ENCODE peak calls at places on chromosomes 5 and 9, in five cellular contexts. W is SK-N-SH, U is stomach, Y is adrenal gland, I is GM23248. P is an unnamed sample. For H3K9me3, the result is how much of the 10 kb centered on the place peaks cover.

GRCh38 chr5:80275347-80275746 is 19.5 kb upstream of the SERINC5 start:
- DNase-seq in I (peak), U (no peak), W (peak), Y (no peak), P (no peak)

GRCh38 chr5:72920690-72921089 is 35.2 kb upstream of the FCHO2 start:
- DNase-seq in U (no peak), I (peak), W (no peak), Y (no peak), P (no peak)

GRCh38 chr5:127419007-127419406 is 98.4 kb upstream of the PRRC1 start:
- DNase-seq in W (no peak), I (no peak), U (no peak), Y (no peak), P (no peak)

GRCh38 chr5:6763191-6763590 is 50.0 kb downstream of the TENT4A start:
- DNase-seq in Y (no peak), I (no peak), U (no peak), W (no peak), P (no peak)

GRCh38 chr9:86353591-86354047 is 591 bp downstream of the TUT7 start:
- DNase-seq in W (no peak), Y (no peak), U (peak), I (peak), P (no peak)

GRCh38 chr9:4684820-4685219 is 5.5 kb downstream of the CDC37L1 start:
- DNase-seq in U (no peak), W (no peak), Y (no peak), I (no peak), P (no peak)

GRCh38 chr5:37833990-37834389 is 5.9 kb downstream of the GDNF start:
- DNase-seq in U (no peak), Y (no peak), I (no peak), W (no peak), P (no peak)

GRCh38 chr5:111792659-111793058 is 35.7 kb upstream of the NREP start:
- DNase-seq in U (no peak), W (no peak), Y (no peak), I (peak), P (no peak)

GRCh38 chr5:112348387-112348786 is 70.7 kb downstream of the EPB41L4A start:
- DNase-seq in W (no peak), I (no peak), Y (no peak), U (no peak), P (no peak)

GRCh38 chr9:105257767-105258166 is 13.3 kb downstream of the SLC44A1 start:
- DNase-seq in W (no peak), Y (no peak), U (no peak), I (no peak), P (no peak)

GRCh38 chr9:38026021-38026809 is 42.8 kb downstream of the SHB start:
- DNase-seq in W (peak), I (peak), Y (peak), U (no peak), P (no peak)

GRCh38 chr9:71690058-71690691 is 78.1 kb downstream of the CEMIP2 start:
- DNase-seq in W (no peak), U (no peak), Y (no peak), I (peak), P (no peak)

GRCh38 chr9:112831281-112831851 is 59.3 kb downstream of the SLC46A2 start:
- DNase-seq in Y (peak), U (peak), W (no peak), I (peak), P (no peak)

GRCh38 chr9:123863164-123863855 is 66.6 kb downstream of the DENND1A start:
- DNase-seq in W (no peak), I (peak), U (no peak), Y (no peak), P (no peak)

GRCh38 chr5:72248352-72249032 is 71.5 kb downstream of the MRPS27 start:
- DNase-seq in I (peak), Y (peak), W (no peak), U (no peak), P (no peak)

GRCh38 chr5:157324237-157324636 is 58.3 kb downstream of the CYFIP2 start:
- DNase-seq in I (no peak), W (no peak), Y (no peak), U (no peak), P (no peak)

GRCh38 chr5:43281840-43282658 is 31.2 kb downstream of the HMGCS1 start:
- DNase-seq in Y (no peak), U (no peak), I (peak), W (no peak), P (no peak)

GRCh38 chr9:15982182-15982581 is 429.3 kb downstream of the CCDC171 start:
- DNase-seq in U (no peak), Y (no peak), I (no peak), W (no peak), P (no peak)

GRCh38 chr9:21964925-21965385 is 29.2 kb downstream of the CDKN2A start:
- DNase-seq in W (no peak), Y (peak), U (peak), I (peak), P (peak)

GRCh38 chr9:21919377-21920362 is 74.5 kb downstream of the CDKN2A start:
- DNase-seq in U (no peak), I (peak), W (peak), Y (no peak), P (no peak)

GRCh38 chr5:137313526-137314175 is 185.5 kb downstream of the SPOCK1 start:
- DNase-seq in W (no peak), Y (no peak), U (no peak), I (no peak), P (no peak)

GRCh38 chr9:15856591-15856990 is 303.7 kb downstream of the CCDC171 start:
- DNase-seq in Y (no peak), I (peak), U (no peak), W (no peak), P (no peak)

GRCh38 chr9:116316231-116316630 is 162.6 kb downstream of the PAPPA start:
- DNase-seq in W (no peak), I (no peak), U (no peak), Y (no peak), P (no peak)

GRCh38 chr9:35962126-35962906 is 4.4 kb upstream of the OR2S2 start:
- DNase-seq in W (peak), U (no peak), I (peak), Y (no peak), P (no peak)

GRCh38 chr5:139761501-139761900 is 34.1 kb upstream of the PSD2 start:
- DNase-seq in W (peak), Y (no peak), U (no peak), I (no peak), P (no peak)

GRCh38 chr9:108142504-108143201 is 653.1 kb upstream of the KLF4 start:
- DNase-seq in I (peak), U (peak), W (no peak), Y (peak), P (no peak)

GRCh38 chr5:168365581-168366081 is 74.2 kb downstream of the WWC1 start:
- DNase-seq in Y (no peak), I (peak), U (peak), W (no peak), P (no peak)

GRCh38 chr5:146007270-146007669 is 70.9 kb downstream of the SH3RF2 start:
- DNase-seq in U (no peak), Y (peak), I (peak), W (no peak), P (no peak)

GRCh38 chr9:79572032-79572890 is 496 bp downstream of the TLE4 start:
- DNase-seq in Y (peak), U (peak), W (peak), I (peak), P (peak)

DNA sequence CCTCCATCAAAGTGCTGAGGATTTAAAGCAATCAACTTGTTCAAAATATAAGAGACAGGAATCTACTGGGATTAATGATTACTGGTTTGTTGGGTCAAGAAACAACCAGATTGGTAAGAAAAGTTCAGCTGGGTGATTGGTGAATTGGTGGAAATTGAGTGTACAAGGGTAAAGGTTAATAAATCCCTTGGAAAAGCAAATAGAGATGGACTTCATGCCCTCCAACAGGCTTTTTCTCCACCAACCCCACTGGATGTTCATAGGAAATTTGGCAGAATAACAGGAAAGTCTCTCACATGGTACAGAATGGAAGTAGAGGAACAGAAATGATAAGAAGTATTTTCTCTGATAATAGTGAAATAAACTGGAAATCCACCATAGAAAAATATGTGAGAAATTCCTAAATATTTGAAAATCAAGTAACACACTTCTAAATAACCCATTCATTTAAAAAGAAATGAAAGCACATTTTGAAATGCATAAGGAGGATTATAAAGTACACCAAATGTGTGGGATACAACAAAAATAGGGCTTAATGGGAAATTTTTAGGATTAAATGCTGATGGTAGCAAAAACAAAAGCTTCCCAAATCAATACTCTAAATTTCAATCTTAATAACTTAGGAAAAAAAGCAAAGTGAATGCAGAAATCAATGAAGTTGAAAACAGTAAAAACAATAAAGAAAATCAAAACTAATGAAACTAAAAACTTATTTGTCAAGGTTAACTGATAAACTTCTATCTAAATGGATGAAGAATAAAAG is 426.2 kb downstream of the HTR1A start:
- DNase-seq in Y (no peak), I (no peak), U (no peak), W (no peak), P (no peak)
- H3K9me3 ChIP-seq in Y (under half), I (under half), U (under half), W (under half), P (under half)

DNA sequence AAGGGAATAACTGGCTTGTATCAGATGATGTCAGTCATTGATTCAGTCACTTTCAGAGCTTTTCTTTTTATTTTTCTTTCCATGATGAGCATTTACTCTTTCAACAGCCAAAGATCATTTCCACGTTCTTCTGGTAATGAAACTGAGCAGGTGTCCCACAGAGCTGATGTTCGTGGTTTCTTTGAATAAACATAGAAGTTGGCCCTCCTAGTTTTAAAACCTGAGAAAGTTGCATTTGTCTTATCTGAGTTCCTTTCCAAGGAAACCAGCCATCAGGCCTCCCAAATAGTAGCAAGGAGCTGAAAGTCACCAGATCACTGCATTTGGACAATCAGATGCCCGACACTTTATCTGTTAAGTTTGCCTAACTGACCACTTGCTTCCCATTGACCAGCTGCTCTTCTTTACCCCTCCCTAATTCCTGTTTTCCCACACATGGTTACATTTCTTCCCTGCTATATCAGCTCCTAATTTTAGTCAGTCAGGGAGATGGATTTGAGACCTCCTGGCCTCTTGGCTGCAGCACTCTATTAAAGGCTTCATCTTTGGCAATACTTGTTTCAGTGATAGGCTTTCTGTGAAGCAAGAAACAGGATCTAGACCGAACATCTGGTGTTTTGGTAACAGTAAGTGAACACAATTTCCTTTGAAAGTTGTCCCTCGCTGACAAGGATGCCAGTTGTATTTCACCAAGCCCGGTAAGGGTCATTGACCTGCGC is 420.8 kb downstream of the CHSY3 start:
- DNase-seq in W (no peak), Y (no peak), I (no peak), U (no peak), P (no peak)
- H3K9me3 ChIP-seq in W (under half), Y (under half), I (under half), U (under half), P (under half)

GRCh38 chr5:141356950-141357349 is 2.1 kb downstream of the PCDHGA4 start:
- DNase-seq in U (no peak), W (no peak), I (no peak), Y (no peak), P (no peak)

GRCh38 chr5:141355641-141356040 is 820 bp downstream of the PCDHGA4 start:
- DNase-seq in Y (no peak), W (no peak), U (no peak), I (no peak), P (no peak)

GRCh38 chr5:141356133-141356532 is 1.3 kb downstream of the PCDHGA4 start:
- DNase-seq in Y (no peak), I (no peak), W (no peak), U (no peak), P (no peak)

GRCh38 chr5:141351591-141351990 is 1.7 kb downstream of the PCDHGB1 start:
- DNase-seq in W (no peak), I (no peak), U (no peak), Y (no peak), P (no peak)

DNA sequence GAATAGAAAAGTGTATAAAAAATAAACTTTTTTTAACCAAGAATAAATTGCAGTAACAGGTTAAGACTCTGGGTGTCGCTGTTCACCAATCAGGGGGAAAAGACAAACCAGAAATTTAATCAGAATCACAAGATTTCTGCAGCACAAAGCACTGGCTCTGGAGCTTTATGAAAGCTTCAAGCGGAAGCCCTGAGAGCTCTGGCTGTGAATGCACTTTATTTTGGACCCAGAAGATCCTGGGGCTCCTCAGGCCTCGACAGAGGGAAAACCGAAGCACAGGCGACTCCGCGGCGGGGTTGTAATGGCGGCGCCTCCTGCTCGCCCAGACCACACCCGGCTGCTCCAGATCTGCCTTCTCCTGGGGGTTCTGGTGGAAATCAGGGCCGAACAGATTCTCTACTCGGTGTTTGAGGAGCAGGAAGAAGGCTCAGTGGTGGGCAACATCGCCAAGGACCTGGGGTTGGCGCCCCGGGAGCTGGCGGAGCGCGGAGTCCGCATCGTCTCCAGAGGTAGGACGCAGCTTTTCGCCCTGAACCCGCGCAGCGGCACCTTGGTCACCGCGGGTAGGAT is at the start of gene PCDHGA4:
- DNase-seq in I (peak), U (no peak), W (no peak), Y (no peak), P (no peak)
- H3K9me3 ChIP-seq in I (under half), U (half or more), W (under half), Y (under half), P (under half)

GRCh38 chr5:40442346-40442745 is 237.4 kb upstream of the PTGER4 start:
- DNase-seq in I (peak), W (no peak), Y (no peak), U (no peak), P (no peak)

GRCh38 chr5:40436535-40437237 is 243.0 kb upstream of the PTGER4 start:
- DNase-seq in U (no peak), Y (no peak), I (no peak), W (no peak), P (no peak)

GRCh38 chr5:40437452-40437861 is 242.3 kb upstream of the PTGER4 start:
- DNase-seq in U (no peak), W (no peak), I (peak), Y (no peak), P (no peak)

GRCh38 chr5:40446910-40447309 is 232.8 kb upstream of the PTGER4 start:
- DNase-seq in W (no peak), Y (no peak), I (peak), U (no peak), P (no peak)

GRCh38 chr5:40441733-40442132 is 238.0 kb upstream of the PTGER4 start:
- DNase-seq in I (no peak), Y (no peak), U (no peak), W (no peak), P (no peak)
- H3K9me3 ChIP-seq in I (under half), Y (under half), U (under half), W (under half), P (under half)

DNA sequence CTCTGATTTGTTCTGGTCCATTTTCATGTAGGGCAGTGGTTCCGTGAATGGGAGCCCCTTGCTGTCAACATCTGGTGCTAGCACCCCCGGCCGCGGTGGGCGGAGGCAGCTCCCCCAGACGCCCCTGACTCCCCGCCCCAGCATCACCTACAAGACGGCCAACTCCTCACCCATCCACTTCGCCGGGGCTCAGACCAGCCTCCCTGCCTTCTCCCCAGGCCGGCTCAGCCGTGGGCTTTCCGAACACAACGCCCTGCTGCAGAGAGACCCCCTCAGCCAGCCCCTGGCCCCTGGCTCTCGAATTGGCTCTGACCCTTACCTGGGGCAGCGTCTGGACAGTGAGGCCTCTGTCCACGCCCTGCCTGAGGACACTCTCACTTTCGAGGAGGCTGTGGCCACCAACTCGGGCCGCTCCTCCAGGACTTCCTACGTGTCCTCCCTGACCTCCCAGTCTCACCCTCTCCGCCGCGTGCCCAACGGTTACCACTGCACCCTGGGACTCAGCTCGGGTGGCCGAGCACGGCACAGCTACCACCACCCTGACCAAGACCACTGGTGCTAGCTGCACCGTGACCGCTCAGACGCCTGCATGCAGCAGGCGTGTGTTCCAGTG is 244.0 kb downstream of the CACNA1B start:
- DNase-seq in W (no peak), I (no peak), Y (no peak), U (no peak), P (no peak)
- H3K9me3 ChIP-seq in W (under half), I (under half), Y (under half), U (under half), P (under half)

DNA sequence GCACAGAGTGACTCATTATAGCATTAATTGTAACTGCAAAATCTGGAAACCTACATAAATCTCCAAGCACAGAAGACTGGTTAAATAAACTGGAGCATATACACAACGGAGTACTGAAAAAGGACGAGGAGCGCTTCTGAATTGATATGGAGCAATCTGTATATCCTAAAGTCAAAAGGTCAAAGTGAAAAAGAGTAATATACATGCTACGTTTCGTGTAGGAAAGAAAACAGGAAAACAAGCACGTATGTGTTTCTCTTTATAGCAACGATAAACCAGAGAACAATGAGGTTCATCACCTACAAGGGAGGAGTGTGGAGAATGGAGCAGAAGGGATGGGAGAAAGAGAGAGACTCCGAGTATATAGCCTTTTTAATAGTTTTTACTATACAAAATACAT is 8.0 kb downstream of the ZFP62 start:
- DNase-seq in Y (no peak), I (no peak), U (no peak), W (no peak), P (no peak)
- H3K9me3 ChIP-seq in Y (under half), I (under half), U (under half), W (under half), P (under half)

P was measured in T-helper 17 cell.